ENCODE peak calls at places on chromosomes 2 and 18, in six cellular contexts. One of them, this sample, is unnamed.
A peak's percentile ranks its signal among the peaks of the same experiment; 100 is the strongest.

GRCh38 chr2:189657867-189658266 is 3.4 kb upstream of the ASNSD1 start:
- DNase-seq in neuronal stem cell: no peak
- DNase-seq in H1: no peak
- DNase-seq in IMR-90: peak; percentile 74
- DNase-seq in trophoblast cell: no peak
- DNase-seq in H9: no peak
- DNase-seq in this sample: peak; percentile 87

GRCh38 chr2:3349211-3349693 is 28.4 kb downstream of the EIPR1 start:
- DNase-seq in trophoblast cell: no peak
- DNase-seq in IMR-90: peak; percentile 17
- DNase-seq in H1: no peak
- DNase-seq in neuronal stem cell: no peak
- DNase-seq in H9: no peak
- DNase-seq in this sample: no peak

GRCh38 chr2:10835052-10835970 is 22.7 kb upstream of the PDIA6 start:
- DNase-seq in neuronal stem cell: peak; percentile 63
- DNase-seq in trophoblast cell: peak; percentile 68
- DNase-seq in H9: peak; percentile 92
- DNase-seq in IMR-90: peak; percentile 31
- DNase-seq in H1: peak; percentile 99
- DNase-seq in this sample: peak; percentile 41

GRCh38 chr2:43426305-43427031 is 169.4 kb downstream of the THADA start:
- DNase-seq in neuronal stem cell: no peak
- DNase-seq in H1: no peak
- DNase-seq in trophoblast cell: peak; percentile 80
- DNase-seq in IMR-90: peak; percentile 98
- DNase-seq in H9: no peak
- DNase-seq in this sample: peak; percentile 96

GRCh38 chr2:100722125-100722524 is 97.8 kb upstream of the NPAS2 start:
- DNase-seq in IMR-90: no peak
- DNase-seq in trophoblast cell: no peak
- DNase-seq in neuronal stem cell: no peak
- DNase-seq in H9: no peak
- DNase-seq in H1: no peak
- DNase-seq in this sample: no peak

GRCh38 chr2:45595724-45596435 is 15.2 kb downstream of the SRBD1 start:
- DNase-seq in H9: no peak
- DNase-seq in H1: no peak
- DNase-seq in trophoblast cell: no peak
- DNase-seq in neuronal stem cell: no peak
- DNase-seq in IMR-90: peak; percentile 65
- DNase-seq in this sample: no peak

GRCh38 chr2:1591978-1592907 is 152.1 kb downstream of the PXDN start:
- DNase-seq in H9: peak; percentile 91
- DNase-seq in neuronal stem cell: peak; percentile 46
- DNase-seq in IMR-90: peak; percentile 77
- DNase-seq in trophoblast cell: peak; percentile 54
- DNase-seq in H1: peak; percentile 83
- DNase-seq in this sample: peak; percentile 79

GRCh38 chr2:223928113-223929006 is 16.8 kb downstream of the WDFY1 start:
- DNase-seq in H9: no peak
- DNase-seq in trophoblast cell: no peak
- DNase-seq in neuronal stem cell: no peak
- DNase-seq in IMR-90: no peak
- DNase-seq in H1: no peak
- DNase-seq in this sample: no peak

GRCh38 chr2:199602271-199602895 is 144.6 kb upstream of the SATB2 start:
- DNase-seq in H1: no peak
- DNase-seq in neuronal stem cell: no peak
- DNase-seq in H9: peak; percentile 62
- DNase-seq in IMR-90: no peak
- DNase-seq in trophoblast cell: no peak
- DNase-seq in this sample: no peak

GRCh38 chr18:27377251-27377650 is 192.1 kb upstream of the CHST9 start:
- DNase-seq in H9: no peak
- DNase-seq in H1: no peak
- DNase-seq in trophoblast cell: no peak
- DNase-seq in IMR-90: no peak
- DNase-seq in neuronal stem cell: no peak
- DNase-seq in this sample: peak; percentile 25

GRCh38 chr2:145067631-145068030 is 547.7 kb upstream of the ZEB2 start:
- DNase-seq in H9: no peak
- DNase-seq in trophoblast cell: no peak
- DNase-seq in neuronal stem cell: no peak
- DNase-seq in H1: no peak
- DNase-seq in IMR-90: no peak
- DNase-seq in this sample: no peak

GRCh38 chr2:37802899-37803379 is 122.1 kb upstream of the RMDN2 start:
- DNase-seq in IMR-90: peak; percentile 99
- DNase-seq in trophoblast cell: peak; percentile 7
- DNase-seq in H1: no peak
- DNase-seq in neuronal stem cell: no peak
- DNase-seq in H9: no peak
- DNase-seq in this sample: peak; percentile 95

GRCh38 chr2:127638361-127639110 is 7.4 kb upstream of the GPR17 start:
- DNase-seq in H1: peak; percentile 83
- DNase-seq in neuronal stem cell: no peak
- DNase-seq in trophoblast cell: peak; percentile 36
- DNase-seq in H9: peak; percentile 95
- DNase-seq in IMR-90: no peak
- DNase-seq in this sample: peak; percentile 35

GRCh38 chr2:144460981-144461766 is 58.7 kb downstream of the ZEB2 start:
- DNase-seq in IMR-90: peak; percentile 86
- DNase-seq in trophoblast cell: no peak
- DNase-seq in H9: no peak
- DNase-seq in neuronal stem cell: no peak
- DNase-seq in H1: no peak
- DNase-seq in this sample: no peak

GRCh38 chr2:62406573-62407043 is 99.4 kb downstream of the TMEM17 start:
- DNase-seq in H1: no peak
- DNase-seq in H9: no peak
- DNase-seq in IMR-90: no peak
- DNase-seq in trophoblast cell: peak; percentile 22
- DNase-seq in neuronal stem cell: no peak
- DNase-seq in this sample: peak; percentile 22

GRCh38 chr18:77124452-77124922 is 8.1 kb downstream of the MBP start:
- DNase-seq in neuronal stem cell: no peak
- DNase-seq in IMR-90: no peak
- DNase-seq in trophoblast cell: no peak
- DNase-seq in H9: no peak
- DNase-seq in H1: no peak
- DNase-seq in this sample: no peak

GRCh38 chr2:15991231-15991630 is 50.9 kb downstream of the MYCN start:
- DNase-seq in trophoblast cell: no peak
- DNase-seq in IMR-90: no peak
- DNase-seq in H9: no peak
- DNase-seq in neuronal stem cell: no peak
- DNase-seq in H1: no peak
- DNase-seq in this sample: no peak

GRCh38 chr2:70510213-70510820 is 43.3 kb downstream of the TGFA start:
- DNase-seq in IMR-90: no peak
- DNase-seq in H1: no peak
- DNase-seq in H9: no peak
- DNase-seq in neuronal stem cell: no peak
- DNase-seq in trophoblast cell: no peak
- DNase-seq in this sample: no peak

GRCh38 chr2:29522951-29523669 is 398.3 kb downstream of the ALK start:
- DNase-seq in IMR-90: peak; percentile 86
- DNase-seq in H9: no peak
- DNase-seq in H1: no peak
- DNase-seq in trophoblast cell: no peak
- DNase-seq in neuronal stem cell: no peak
- DNase-seq in this sample: peak; percentile 66

GRCh38 chr2:225415809-225416208 is 16.3 kb downstream of the NYAP2 start:
- DNase-seq in IMR-90: no peak
- DNase-seq in neuronal stem cell: no peak
- DNase-seq in H1: no peak
- DNase-seq in H9: no peak
- DNase-seq in trophoblast cell: no peak
- DNase-seq in this sample: no peak

GRCh38 chr2:30641765-30642341 is 165.4 kb downstream of the CAPN13 start:
- DNase-seq in H9: no peak
- DNase-seq in IMR-90: no peak
- DNase-seq in H1: no peak
- DNase-seq in trophoblast cell: no peak
- DNase-seq in neuronal stem cell: no peak
- DNase-seq in this sample: no peak

GRCh38 chr2:238505892-238506280 is 79.2 kb downstream of the ASB1 start:
- DNase-seq in neuronal stem cell: no peak
- DNase-seq in H9: no peak
- DNase-seq in H1: no peak
- DNase-seq in trophoblast cell: no peak
- DNase-seq in IMR-90: no peak
- DNase-seq in this sample: no peak

GRCh38 chr2:64479259-64480198 is 25.6 kb downstream of the LGALSL start:
- DNase-seq in neuronal stem cell: no peak
- DNase-seq in IMR-90: no peak
- DNase-seq in trophoblast cell: no peak
- DNase-seq in H1: no peak
- DNase-seq in H9: no peak
- DNase-seq in this sample: peak; percentile 10

GRCh38 chr18:55083461-55083860 is 124.2 kb upstream of the CCDC68 start:
- DNase-seq in trophoblast cell: no peak
- DNase-seq in H9: no peak
- DNase-seq in IMR-90: peak; percentile 52
- DNase-seq in neuronal stem cell: no peak
- DNase-seq in H1: no peak
- DNase-seq in this sample: peak; percentile 39

GRCh38 chr2:170155022-170155722 is 22.8 kb upstream of the MYO3B start:
- DNase-seq in H1: no peak
- DNase-seq in IMR-90: peak; percentile 60
- DNase-seq in H9: peak; percentile 54
- DNase-seq in trophoblast cell: no peak
- DNase-seq in neuronal stem cell: no peak
- DNase-seq in this sample: peak; percentile 61

GRCh38 chr18:323253-323622 is 55.4 kb upstream of the THOC1 start:
- DNase-seq in H1: no peak
- DNase-seq in trophoblast cell: peak; percentile 38
- DNase-seq in H9: no peak
- DNase-seq in IMR-90: peak; percentile 38
- DNase-seq in neuronal stem cell: no peak
- DNase-seq in this sample: peak; percentile 77

GRCh38 chr2:161134547-161135518 is 25.4 kb upstream of the TANK start:
- DNase-seq in trophoblast cell: peak; percentile 49
- DNase-seq in H1: no peak
- DNase-seq in IMR-90: no peak
- DNase-seq in H9: no peak
- DNase-seq in neuronal stem cell: no peak
- DNase-seq in this sample: peak; percentile 31

GRCh38 chr18:77118256-77119090 is 14.1 kb downstream of the MBP start:
- DNase-seq in IMR-90: no peak
- DNase-seq in H1: no peak
- DNase-seq in H9: no peak
- DNase-seq in trophoblast cell: no peak
- DNase-seq in neuronal stem cell: no peak
- DNase-seq in this sample: no peak

GRCh38 chr2:177763532-177764265 is 308.9 kb downstream of the PDE11A start:
- DNase-seq in H1: peak; percentile 93
- DNase-seq in IMR-90: peak; percentile 58
- DNase-seq in neuronal stem cell: peak; percentile 77
- DNase-seq in trophoblast cell: peak; percentile 54
- DNase-seq in H9: peak; percentile 90
- DNase-seq in this sample: peak; percentile 74

GRCh38 chr2:191178066-191178701 is 27.4 kb upstream of the STAT4 start:
- DNase-seq in H1: no peak
- DNase-seq in H9: no peak
- DNase-seq in neuronal stem cell: no peak
- DNase-seq in trophoblast cell: no peak
- DNase-seq in IMR-90: no peak
- DNase-seq in this sample: no peak
- H4K91ac ChIP-seq in H1: no peak overlapping the region
- H4K91ac ChIP-seq in H9: no peak overlapping the region
- H4K91ac ChIP-seq in neuronal stem cell: no peak overlapping the region
- H4K91ac ChIP-seq in trophoblast cell: no peak overlapping the region
- H4K91ac ChIP-seq in IMR-90: no peak overlapping the region
- H4K91ac ChIP-seq in this sample: no peak overlapping the region

GRCh38 chr18:8871484-8871883 is 166.1 kb downstream of the MTCL1 start:
- DNase-seq in trophoblast cell: no peak
- DNase-seq in IMR-90: no peak
- DNase-seq in H1: no peak
- DNase-seq in neuronal stem cell: no peak
- DNase-seq in H9: no peak
- DNase-seq in this sample: no peak

GRCh38 chr18:8869696-8870095 is 164.3 kb downstream of the MTCL1 start:
- DNase-seq in H9: no peak
- DNase-seq in trophoblast cell: no peak
- DNase-seq in neuronal stem cell: no peak
- DNase-seq in H1: no peak
- DNase-seq in IMR-90: no peak
- DNase-seq in this sample: no peak

GRCh38 chr18:8868779-8869415 is 163.5 kb downstream of the MTCL1 start:
- DNase-seq in IMR-90: no peak
- DNase-seq in neuronal stem cell: no peak
- DNase-seq in trophoblast cell: no peak
- DNase-seq in H9: no peak
- DNase-seq in H1: no peak
- DNase-seq in this sample: no peak

GRCh38 chr18:8868276-8868675 is 162.9 kb downstream of the MTCL1 start:
- DNase-seq in IMR-90: no peak
- DNase-seq in trophoblast cell: no peak
- DNase-seq in H1: no peak
- DNase-seq in H9: no peak
- DNase-seq in neuronal stem cell: no peak
- DNase-seq in this sample: no peak

GRCh38 chr18:8870528-8870927 is 165.2 kb downstream of the MTCL1 start:
- DNase-seq in trophoblast cell: no peak
- DNase-seq in H1: no peak
- DNase-seq in IMR-90: no peak
- DNase-seq in H9: no peak
- DNase-seq in neuronal stem cell: no peak
- DNase-seq in this sample: no peak
- H3K4me1 ChIP-seq in trophoblast cell: no peaks in the 10 kb centered on the region
- H3K4me1 ChIP-seq in H1: no peaks in the 10 kb centered on the region
- H3K4me1 ChIP-seq in IMR-90: no peaks in the 10 kb centered on the region
- H3K4me1 ChIP-seq in H9: no peaks in the 10 kb centered on the region
- H3K4me1 ChIP-seq in neuronal stem cell: peaks cover 5% of the 10 kb centered on the region
- H3K4me1 ChIP-seq in this sample: peaks cover 2% of the 10 kb centered on the region

GRCh38 chr2:240526521-240526920 is 31.3 kb downstream of the ANKMY1 start:
- DNase-seq in H1: no peak
- DNase-seq in IMR-90: no peak
- DNase-seq in neuronal stem cell: no peak
- DNase-seq in H9: no peak
- DNase-seq in trophoblast cell: peak; percentile 83
- DNase-seq in this sample: no peak
- H4K91ac ChIP-seq in H1: no peak overlapping the region
- H4K91ac ChIP-seq in IMR-90: no peak overlapping the region
- H4K91ac ChIP-seq in neuronal stem cell: peak overlapping the region; percentile 1
- H4K91ac ChIP-seq in H9: no peak overlapping the region
- H4K91ac ChIP-seq in trophoblast cell: no peak overlapping the region
- H4K91ac ChIP-seq in this sample: no peak overlapping the region

DNA sequence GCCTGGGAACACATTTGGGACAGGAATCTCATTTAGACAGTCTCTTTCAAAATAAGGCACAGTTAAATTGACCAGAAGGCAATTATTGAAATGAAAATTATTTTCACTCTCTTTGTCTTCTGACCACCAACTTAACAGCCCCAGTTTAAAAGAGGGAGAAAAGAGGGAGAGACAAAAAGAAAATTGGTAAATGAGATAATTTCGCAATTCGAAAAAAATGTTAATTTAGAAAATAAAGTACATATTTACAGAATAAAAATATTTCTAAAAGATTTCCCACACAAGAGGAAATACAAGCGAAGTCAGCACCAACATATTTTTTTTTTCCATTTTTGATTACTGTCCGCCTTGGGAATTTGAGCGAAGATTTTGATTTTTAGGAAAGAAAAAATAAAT is 4.8 kb downstream of the SP9 start:
- DNase-seq in IMR-90: no peak
- DNase-seq in trophoblast cell: no peak
- DNase-seq in H1: no peak
- DNase-seq in neuronal stem cell: no peak
- DNase-seq in H9: no peak
- DNase-seq in this sample: no peak
- H3K4me1 ChIP-seq in IMR-90: peaks cover 10% of the 10 kb centered on the region
- H3K4me1 ChIP-seq in trophoblast cell: peaks cover 50% of the 10 kb centered on the region
- H3K4me1 ChIP-seq in H1: peaks cover 22% of the 10 kb centered on the region
- H3K4me1 ChIP-seq in neuronal stem cell: peaks cover 13% of the 10 kb centered on the region
- H3K4me1 ChIP-seq in H9: peaks cover under 1% of the 10 kb centered on the region
- H3K4me1 ChIP-seq in this sample: peaks cover 55% of the 10 kb centered on the region